ENCODE peak calls at places on chromosomes 7 and 10, in five cellular contexts. J is spleen; R is stomach; C is PC-3; U is CD4-positive, CD25-positive, alpha-beta regulatory T cell. L is an unnamed sample. For H3K27me3, the result is how much of the 10 kb centered on the place peaks cover.

GRCh38 chr7:157477550-157478212 is 140.9 kb downstream of the DNAJB6 start:
- DNase-seq in J (peak), R (no peak), C (no peak), U (no peak), L (no peak)

GRCh38 chr7:114711244-114711643 is 210.7 kb upstream of the MDFIC start:
- DNase-seq in J (no peak), R (no peak), C (peak), U (no peak), L (no peak)

GRCh38 chr10:100895896-100896295 is 16.9 kb upstream of the SLF2 start:
- DNase-seq in J (no peak), R (no peak), C (no peak), U (no peak), L (no peak)

GRCh38 chr10:5547684-5547933 is 22.8 kb downstream of the CALML3 start:
- DNase-seq in J (peak), R (no peak), C (no peak), U (no peak), L (no peak)

GRCh38 chr10:70715853-70716795 is 43.8 kb downstream of the ADAMTS14 start:
- DNase-seq in J (no peak), R (no peak), C (peak), U (no peak), L (no peak)

GRCh38 chr10:47381427-47382379 is 2.4 kb downstream of the ZNF488 start:
- DNase-seq in J (no peak), R (peak), C (no peak), U (no peak), L (no peak)

GRCh38 chr7:34091330-34091917 is 186.1 kb downstream of the BMPER start:
- DNase-seq in J (no peak), R (peak), C (peak), U (no peak), L (peak)

GRCh38 chr7:137439829-137440433 is 96.4 kb upstream of the PTN start:
- DNase-seq in J (no peak), R (no peak), C (no peak), U (no peak), L (no peak)

GRCh38 chr10:113644185-113645120 is 19.4 kb downstream of the NRAP start:
- DNase-seq in J (no peak), R (peak), C (no peak), U (no peak), L (peak)

GRCh38 chr10:113643183-113643582 is 20.7 kb downstream of the NRAP start:
- DNase-seq in J (no peak), R (no peak), C (peak), U (no peak), L (no peak)

GRCh38 chr10:113639966-113640365 is 23.9 kb downstream of the NRAP start:
- DNase-seq in J (no peak), R (no peak), C (no peak), U (no peak), L (no peak)

GRCh38 chr10:113646337-113647201 is 17.3 kb downstream of the NRAP start:
- DNase-seq in J (no peak), R (no peak), C (no peak), U (no peak), L (no peak)

DNA sequence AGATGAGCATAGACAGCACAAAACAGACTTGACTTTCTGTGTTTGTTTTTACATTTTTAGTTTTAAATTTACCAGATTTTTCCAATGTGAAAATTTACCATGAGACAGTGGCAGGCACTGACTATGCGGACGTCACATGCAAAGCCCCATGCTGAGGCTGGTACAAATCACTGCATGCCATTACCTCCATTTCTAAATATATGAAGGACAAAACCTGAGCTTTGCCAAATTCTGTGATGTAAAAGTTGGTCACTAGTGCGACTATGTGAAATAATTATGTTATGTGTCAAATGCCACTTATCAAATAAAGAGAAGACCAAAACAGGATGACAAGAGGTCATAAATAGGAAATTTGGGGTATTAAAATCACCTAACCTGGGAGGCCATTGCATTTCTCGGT is 22.1 kb downstream of the NRAP start:
- DNase-seq in J (no peak), R (no peak), C (no peak), U (no peak), L (no peak)
- H3K27me3 ChIP-seq in J (under half), R (under half), C (under half), U (under half), L (under half)

GRCh38 chr7:20795881-20796280 is 9.2 kb upstream of the SP8 start:
- DNase-seq in J (no peak), R (no peak), C (no peak), U (no peak), L (no peak)

GRCh38 chr7:20795361-20795760 is 8.7 kb upstream of the SP8 start:
- DNase-seq in J (no peak), R (no peak), C (no peak), U (no peak), L (no peak)

GRCh38 chr7:20793258-20793657 is 6.6 kb upstream of the SP8 start:
- DNase-seq in J (no peak), R (no peak), C (no peak), U (no peak), L (no peak)

GRCh38 chr7:20793686-20794394 is 7.2 kb upstream of the SP8 start:
- DNase-seq in J (no peak), R (no peak), C (no peak), U (no peak), L (no peak)

GRCh38 chr7:20794676-20795075 is 8.0 kb upstream of the SP8 start:
- DNase-seq in J (no peak), R (no peak), C (no peak), U (no peak), L (no peak)
- H3K27me3 ChIP-seq in J (under half), R (half or more), C (half or more), U (half or more), L (half or more)

GRCh38 chr7:121329460-121330052 is 756 bp downstream of the WNT16 start:
- DNase-seq in J (peak), R (peak), C (no peak), U (no peak), L (peak)
- H3K27me3 ChIP-seq in J (under half), R (under half), C (half or more), U (under half), L (half or more)

DNA sequence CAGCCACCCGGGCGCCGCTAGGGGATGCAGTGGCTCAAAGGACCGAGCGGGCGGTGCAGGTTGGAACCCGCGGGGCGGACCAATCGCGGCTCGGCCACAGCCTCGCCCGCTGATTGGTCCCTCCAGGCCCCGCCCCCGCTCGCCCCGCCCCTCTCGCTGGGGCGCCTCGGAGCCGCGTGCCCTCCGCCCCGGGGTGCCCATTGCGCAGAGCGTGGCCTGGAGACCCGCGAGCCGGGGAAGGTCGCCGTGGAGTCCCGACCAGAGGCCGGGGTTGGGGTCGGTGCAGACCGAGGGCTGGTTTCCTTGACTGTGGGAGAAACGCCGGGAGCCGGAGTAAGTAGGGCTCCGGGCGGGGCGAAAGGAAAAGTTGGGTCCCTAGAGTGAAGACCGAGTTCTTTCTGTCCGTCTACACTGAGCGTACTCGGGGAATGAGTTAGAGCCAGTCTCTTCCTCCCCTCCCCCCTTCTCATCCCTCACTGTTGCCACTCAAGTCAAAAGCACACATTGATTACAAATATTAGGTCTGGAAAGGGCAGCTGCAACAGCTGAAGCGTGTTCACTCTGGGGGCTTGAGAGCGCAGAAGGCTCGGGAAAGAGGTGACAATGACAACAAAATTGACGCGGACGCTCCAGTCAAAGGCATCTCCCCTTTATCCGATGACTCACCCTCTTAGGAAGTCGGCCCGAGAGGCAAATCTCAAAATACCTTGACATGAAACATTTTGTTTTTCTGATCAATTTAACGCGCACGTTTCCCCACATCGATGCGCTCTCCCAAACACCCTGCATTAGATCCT is 844 bp upstream of the GATA3 start:
- DNase-seq in J (peak), R (peak), C (peak), U (peak), L (peak)
- H3K27me3 ChIP-seq in J (under half), R (half or more), C (under half), U (under half), L (half or more)